ENCODE peak calls at places on chromosomes 5 and 9, in nine cellular contexts. G is uterus, P is fibroblast of lung, K is brain microvascular endothelial cell, C is spleen, A is tibial nerve, Y is AG10803, M is glutamatergic neuron, N is prostate gland. R is an unnamed sample.

GRCh38 chr5:33313150-33313549 is 127.6 kb upstream of the TARS1 start:
- DNase-seq in N (peak; percentile 13), M (no peak), P (peak; percentile 97), G (no peak), Y (peak; percentile 81), A (no peak), K (peak; percentile 97), C (no peak), R (no peak)

GRCh38 chr9:29796291-29796952 is 2223.1 kb upstream of the C9orf72 start:
- DNase-seq in Y (no peak), M (no peak), P (no peak), G (no peak), K (no peak), C (no peak), N (no peak), A (no peak), R (no peak)

GRCh38 chr5:76791461-76791860 is 27.4 kb upstream of the F2RL1 start:
- DNase-seq in M (no peak), P (peak; percentile 53), G (no peak), A (no peak), Y (peak; percentile 45), K (no peak), C (no peak), N (no peak), R (no peak)

GRCh38 chr5:42542106-42542505 is 118.9 kb downstream of the GHR start:
- DNase-seq in G (no peak), A (no peak), P (no peak), C (no peak), N (no peak), Y (no peak), M (no peak), K (no peak), R (no peak)

GRCh38 chr5:14502291-14502690 is 79.3 kb upstream of the OTULINL start:
- DNase-seq in G (no peak), K (no peak), C (no peak), P (no peak), Y (no peak), M (no peak), N (no peak), A (no peak), R (no peak)

GRCh38 chr9:463455-464125 is 248.9 kb downstream of the DOCK8 start:
- DNase-seq in K (no peak), N (no peak), C (no peak), A (no peak), M (no peak), Y (no peak), P (no peak), G (no peak), R (no peak)

GRCh38 chr5:27191786-27192505 is 153.6 kb upstream of the CDH9 start:
- DNase-seq in C (no peak), N (no peak), K (peak; percentile 49), P (peak; percentile 51), A (no peak), G (no peak), M (no peak), Y (peak; percentile 54), R (no peak)

GRCh38 chr5:4018007-4018406 is 422.4 kb downstream of the IRX1 start:
- DNase-seq in Y (no peak), A (no peak), K (no peak), P (no peak), C (no peak), N (no peak), M (no peak), G (no peak), R (no peak)

GRCh38 chr5:170006016-170006415 is 25.7 kb upstream of the INSYN2B start:
- DNase-seq in M (no peak), K (no peak), G (no peak), Y (no peak), A (no peak), C (no peak), N (no peak), P (peak; percentile 5), R (no peak)

GRCh38 chr5:148957591-148958202 is 105.2 kb downstream of the SH3TC2 start:
- DNase-seq in G (no peak), Y (peak; percentile 22), P (no peak), K (peak; percentile 33), A (peak; percentile 37), N (no peak), C (peak; percentile 79), M (peak; percentile 61), R (no peak)

DNA sequence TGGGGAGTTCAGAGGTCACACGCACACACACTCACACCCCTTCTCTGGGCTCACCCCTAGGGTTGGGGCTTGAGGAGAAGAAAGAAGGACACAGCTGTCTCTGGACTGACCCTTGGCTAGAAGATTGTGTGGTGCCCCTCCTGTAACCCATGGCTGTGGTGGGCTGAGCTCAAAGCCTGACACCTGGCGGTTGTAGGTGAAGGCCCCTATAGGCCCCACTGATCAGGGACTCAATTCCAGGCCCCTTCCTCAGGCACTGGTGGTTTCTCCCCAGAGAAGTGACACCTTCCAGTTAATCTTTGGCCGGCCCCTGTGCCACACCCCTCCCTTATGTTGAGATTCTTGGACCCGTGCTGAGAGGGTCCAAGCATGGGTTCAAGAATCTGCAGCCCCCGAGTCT is 35.2 kb upstream of the CRB2 start:
- DNase-seq in Y (no peak), K (no peak), P (no peak), C (no peak), M (no peak), A (no peak), G (no peak), N (no peak), R (no peak)
- TF ChIP-seq CTCF in Y (no peak), K (no peak), P (no peak), C (no peak), M (no peak), A (no peak), G (no peak), N (no peak), R (no peak)

GRCh38 chr9:113998114-113998513 is 80.0 kb downstream of the AMBP start:
- DNase-seq in G (peak; percentile 11), C (no peak), K (no peak), M (no peak), A (peak; percentile 2), N (no peak), P (no peak), Y (no peak), R (no peak)

GRCh38 chr9:114000063-114000454 is 78.0 kb downstream of the AMBP start:
- DNase-seq in C (no peak), M (no peak), K (no peak), Y (no peak), P (no peak), N (no peak), A (peak; percentile 1), G (peak; percentile 6), R (no peak)

GRCh38 chr9:113999256-114000062 is 78.6 kb downstream of the AMBP start:
- DNase-seq in A (peak; percentile 4), M (no peak), N (peak; percentile 42), K (no peak), G (peak; percentile 13), Y (no peak), P (peak; percentile 32), C (no peak), R (no peak)

GRCh38 chr9:113997610-113998009 is 80.5 kb downstream of the AMBP start:
- DNase-seq in G (peak; percentile 8), Y (no peak), N (no peak), C (no peak), A (no peak), K (no peak), P (no peak), M (no peak), R (no peak)

DNA sequence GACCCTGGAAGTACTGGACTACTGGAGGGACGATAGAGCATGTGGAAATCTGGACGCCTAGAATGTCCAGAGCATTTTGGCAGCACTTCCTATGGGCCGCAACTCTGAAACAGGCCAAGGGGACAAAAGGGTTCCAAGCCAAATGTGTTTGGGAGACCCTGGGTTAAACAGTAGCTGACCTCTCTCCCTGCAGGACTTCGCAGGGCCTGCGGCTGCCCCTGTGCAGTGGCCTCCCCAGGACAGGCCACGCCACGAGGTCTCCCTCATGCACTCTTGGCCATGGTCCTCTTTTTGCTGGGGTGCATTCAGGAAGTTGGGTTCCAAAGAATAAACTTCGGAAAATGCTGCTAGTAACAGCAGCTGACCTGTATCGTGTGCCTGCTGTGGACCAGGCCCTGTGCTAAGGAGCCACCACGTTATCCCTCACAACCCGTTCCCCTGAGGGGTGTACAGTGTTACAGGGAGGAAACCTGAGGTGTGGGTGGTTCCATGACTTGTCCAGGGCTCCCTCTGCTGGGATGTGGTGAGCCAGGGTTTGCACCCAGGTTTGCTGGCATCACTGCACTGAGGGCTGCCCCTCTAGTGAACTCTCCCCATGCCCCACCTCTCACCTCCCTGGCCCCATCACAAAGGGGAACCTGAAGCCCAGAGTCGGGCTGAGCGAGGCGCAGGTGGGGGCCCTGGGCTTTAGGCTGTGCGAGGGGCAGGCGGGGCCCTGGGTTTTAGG is 79.4 kb downstream of the AMBP start:
- DNase-seq in N (no peak), P (no peak), C (no peak), Y (no peak), M (peak; percentile 27), G (peak; percentile 8), K (no peak), A (peak; percentile 1), R (peak; percentile 27)
- TF ChIP-seq CTCF in N (no peak), P (peak; percentile 23), C (no peak), Y (peak; percentile 54), M (no peak), G (no peak), K (peak; percentile 62), A (no peak), R (no peak)

DNA sequence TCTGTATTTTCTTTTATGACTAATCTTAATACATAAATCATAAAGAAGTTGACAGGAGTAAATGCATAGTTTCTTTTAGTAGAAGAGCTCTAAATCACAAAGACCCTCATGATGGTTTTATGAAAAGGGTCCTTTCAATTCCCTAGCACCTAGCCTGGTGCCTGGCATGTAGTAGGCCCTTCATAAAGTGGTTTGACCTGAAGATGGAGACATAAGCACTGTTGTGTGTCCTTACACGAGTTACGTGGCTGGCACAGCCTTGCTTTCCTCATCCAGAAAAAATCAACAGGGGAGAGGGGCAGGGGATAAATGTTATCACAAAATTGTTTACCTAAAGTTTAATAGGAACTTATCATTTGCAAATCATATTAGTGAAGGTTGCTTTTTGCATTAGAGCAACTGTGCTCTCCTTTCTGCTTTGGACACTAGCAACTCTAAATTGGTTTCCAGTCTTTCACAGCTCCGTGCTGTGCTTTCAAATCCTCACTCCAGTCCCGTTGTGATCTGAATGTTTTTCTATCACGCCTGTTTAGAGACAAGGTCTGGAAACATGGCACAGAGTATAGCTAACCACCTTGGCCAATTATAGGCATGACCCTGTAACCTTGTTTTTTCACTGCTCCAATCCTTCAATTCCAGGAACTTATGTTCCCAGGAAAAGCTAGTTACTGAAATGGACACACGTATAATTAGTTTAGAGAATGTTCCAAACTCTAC is 55.7 kb downstream of the ARL15 start:
- DNase-seq in Y (no peak), N (peak; percentile 4), M (no peak), A (no peak), G (no peak), C (no peak), K (no peak), P (peak; percentile 25), R (no peak)
- TF ChIP-seq CTCF in Y (no peak), N (peak; percentile 40), M (no peak), A (no peak), G (no peak), C (no peak), K (peak; percentile 45), P (no peak), R (no peak)

DNA sequence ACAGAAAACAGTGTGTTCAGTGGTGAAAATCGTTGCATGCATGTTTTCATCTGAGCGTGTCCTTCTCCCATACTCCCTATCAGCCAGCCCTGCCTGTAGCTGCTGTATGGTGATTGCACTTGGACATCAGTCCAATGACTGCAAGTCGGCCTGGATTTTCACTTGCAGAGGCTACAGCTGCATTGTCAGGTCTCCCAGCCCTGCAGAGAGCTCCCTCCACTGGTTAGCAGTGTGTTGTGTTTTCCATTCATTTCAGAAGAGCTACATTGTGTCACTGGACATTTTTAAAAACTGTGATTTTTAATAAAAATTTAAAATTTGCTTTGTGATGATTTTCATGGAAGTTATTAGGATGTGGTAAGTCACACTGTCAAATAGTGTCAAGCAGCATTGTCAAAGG is 96.6 kb downstream of the SYK start:
- DNase-seq in Y (no peak), G (no peak), C (no peak), A (no peak), K (no peak), P (no peak), M (no peak), N (no peak), R (no peak)
- TF ChIP-seq CTCF in Y (peak; percentile 32), G (no peak), C (no peak), A (no peak), K (peak; percentile 57), P (no peak), M (peak; percentile 21), N (no peak), R (peak; percentile 14)